ENCODE peak calls at places on chromosomes 6 and 20, in five cellular contexts. D is activated T-cell treated with anti-CD3 and anti-CD28 coated beads, Interleukin-2, amount 50 U/mL, for 72 hours; E is heart right ventricle; O is activated T-helper 9 cell treated with anti-CD3 and anti-CD28 coated beads, Interleukin-2, amount 50 U/mL, for 16 hours; S is NCI-H2171. L is an unnamed sample.

GRCh38 chr20:60210779-60211617 is 252.8 kb downstream of the CDH26 start:
- DNase-seq in D (peak), E (peak), S (no peak), O (peak), L (peak)

GRCh38 chr6:155444120-155444917 is 11.3 kb downstream of the NOX3 start:
- DNase-seq in O (no peak), S (no peak), E (no peak), D (no peak), L (no peak)

GRCh38 chr6:13261464-13261994 is 66.8 kb downstream of the TBC1D7 start:
- DNase-seq in D (no peak), O (no peak), S (no peak), E (no peak), L (no peak)

GRCh38 chr6:157613011-157613522 is 210.0 kb upstream of the SNX9 start:
- DNase-seq in O (no peak), D (no peak), S (no peak), E (no peak), L (no peak)

GRCh38 chr6:127102299-127102698 is 16.2 kb upstream of the RSPO3 start:
- DNase-seq in S (no peak), D (no peak), E (no peak), O (no peak), L (no peak)

GRCh38 chr6:113645986-113646385 is 211.2 kb upstream of the MARCKS start:
- DNase-seq in D (no peak), S (no peak), O (no peak), E (no peak), L (no peak)

GRCh38 chr20:45325367-45325766 is 17.3 kb upstream of the MATN4 start:
- DNase-seq in S (no peak), E (no peak), D (no peak), O (no peak), L (no peak)

GRCh38 chr6:108752733-108753392 is 95.4 kb upstream of the ARMC2 start:
- DNase-seq in D (no peak), S (peak), O (no peak), E (no peak), L (no peak)

GRCh38 chr6:76876922-76877553 is 586.3 kb downstream of the HTR1B start:
- DNase-seq in O (no peak), D (no peak), E (no peak), S (peak), L (no peak)

GRCh38 chr6:139514819-139515218 is 140.4 kb upstream of the CITED2 start:
- DNase-seq in O (no peak), E (no peak), S (no peak), D (no peak), L (no peak)

GRCh38 chr20:20763652-20764051 is 51.2 kb upstream of the RALGAPA2 start:
- DNase-seq in E (no peak), D (no peak), S (no peak), O (no peak), L (no peak)

GRCh38 chr6:156017838-156018237 is 562.2 kb upstream of the NOX3 start:
- DNase-seq in E (no peak), O (no peak), D (no peak), S (no peak), L (no peak)

GRCh38 chr20:56515657-56516381 is 8.7 kb upstream of the FAM209A start:
- DNase-seq in E (no peak), S (no peak), O (no peak), D (no peak), L (no peak)

GRCh38 chr6:786946-787763 is 94.2 kb upstream of the EXOC2 start:
- DNase-seq in O (no peak), D (no peak), E (no peak), S (no peak), L (no peak)

L was measured in stimulated activated naive CD8-positive, alpha-beta T cell treated with anti-CD3 and anti-CD28 coated beads, Interleukin-15, amount 100 ng/mL, for 72 hours.